ENCODE peak calls at places on chromosomes 3 and 15, in six cellular contexts. One of them, this sample, is unnamed.

GRCh38 chr3:56889131-56889530 is 87.4 kb upstream of the ARHGEF3 start:
- DNase-seq in Panc1: no peak
- DNase-seq in GM12891: no peak
- DNase-seq in K562: no peak
- DNase-seq in GM23338: no peak
- DNase-seq in transverse colon: no peak
- DNase-seq in this sample: no peak

GRCh38 chr3:178680489-178680888 is 144.3 kb downstream of the KCNMB2 start:
- DNase-seq in transverse colon: no peak
- DNase-seq in K562: peak
- DNase-seq in Panc1: no peak
- DNase-seq in GM23338: no peak
- DNase-seq in GM12891: no peak
- DNase-seq in this sample: no peak

GRCh38 chr15:64681424-64682024 is 93.9 kb downstream of the RBPMS2 start:
- DNase-seq in Panc1: peak
- DNase-seq in GM12891: peak
- DNase-seq in GM23338: peak
- DNase-seq in K562: peak
- DNase-seq in transverse colon: peak
- DNase-seq in this sample: no peak

GRCh38 chr3:184808021-184808420 is 3.9 kb upstream of the VPS8 start:
- DNase-seq in Panc1: no peak
- DNase-seq in transverse colon: no peak
- DNase-seq in GM12891: no peak
- DNase-seq in K562: no peak
- DNase-seq in GM23338: peak
- DNase-seq in this sample: no peak

GRCh38 chr3:194485471-194485875 is 1.3 kb downstream of the ATP13A3 start:
- DNase-seq in Panc1: no peak
- DNase-seq in K562: no peak
- DNase-seq in transverse colon: no peak
- DNase-seq in GM23338: no peak
- DNase-seq in GM12891: no peak
- DNase-seq in this sample: no peak

GRCh38 chr15:88802250-88802990 is 816 bp upstream of the ACAN start:
- DNase-seq in GM12891: no peak
- DNase-seq in K562: no peak
- DNase-seq in Panc1: no peak
- DNase-seq in GM23338: no peak
- DNase-seq in transverse colon: no peak
- DNase-seq in this sample: no peak

GRCh38 chr15:99857836-99858235 is 124.6 kb upstream of the LYSMD4 start:
- DNase-seq in transverse colon: no peak
- DNase-seq in Panc1: no peak
- DNase-seq in GM12891: no peak
- DNase-seq in K562: no peak
- DNase-seq in GM23338: no peak
- DNase-seq in this sample: no peak

GRCh38 chr15:40493089-40493840 is 22.5 kb downstream of the CHST14 start:
- DNase-seq in GM12891: no peak
- DNase-seq in Panc1: no peak
- DNase-seq in K562: no peak
- DNase-seq in transverse colon: no peak
- DNase-seq in GM23338: no peak
- DNase-seq in this sample: peak

GRCh38 chr15:63858881-63859280 is 25.1 kb upstream of the HERC1 start:
- DNase-seq in GM23338: no peak
- DNase-seq in Panc1: no peak
- DNase-seq in GM12891: no peak
- DNase-seq in K562: no peak
- DNase-seq in transverse colon: no peak
- DNase-seq in this sample: no peak

GRCh38 chr15:64987136-64987535 is 2.6 kb downstream of the SPG21 start:
- DNase-seq in K562: no peak
- DNase-seq in Panc1: no peak
- DNase-seq in transverse colon: no peak
- DNase-seq in GM12891: no peak
- DNase-seq in GM23338: no peak
- DNase-seq in this sample: no peak

GRCh38 chr3:197891-198491 is 1.4 kb downstream of the CHL1 start:
- DNase-seq in GM12891: peak
- DNase-seq in GM23338: peak
- DNase-seq in transverse colon: no peak
- DNase-seq in Panc1: no peak
- DNase-seq in K562: no peak
- DNase-seq in this sample: peak

GRCh38 chr3:8486945-8487344 is 14.7 kb upstream of the LMCD1 start:
- DNase-seq in K562: no peak
- DNase-seq in GM12891: no peak
- DNase-seq in Panc1: no peak
- DNase-seq in transverse colon: no peak
- DNase-seq in GM23338: no peak
- DNase-seq in this sample: no peak

GRCh38 chr3:107963581-107963980 is 127.2 kb downstream of the CD47 start:
- DNase-seq in transverse colon: no peak
- DNase-seq in GM23338: no peak
- DNase-seq in GM12891: no peak
- DNase-seq in K562: no peak
- DNase-seq in Panc1: no peak
- DNase-seq in this sample: no peak

GRCh38 chr3:160163259-160163878 is 61.9 kb upstream of the C3orf80 start:
- DNase-seq in K562: no peak
- DNase-seq in transverse colon: no peak
- DNase-seq in GM12891: no peak
- DNase-seq in Panc1: peak
- DNase-seq in GM23338: no peak
- DNase-seq in this sample: no peak

GRCh38 chr3:9500108-9501050 is 53.2 kb downstream of the LHFPL4 start:
- DNase-seq in GM23338: peak
- DNase-seq in GM12891: peak
- DNase-seq in Panc1: no peak
- DNase-seq in K562: peak
- DNase-seq in transverse colon: peak
- DNase-seq in this sample: peak

GRCh38 chr3:55097441-55097840 is 169.6 kb upstream of the LRTM1 start:
- DNase-seq in transverse colon: no peak
- DNase-seq in Panc1: no peak
- DNase-seq in GM23338: no peak
- DNase-seq in GM12891: no peak
- DNase-seq in K562: no peak
- DNase-seq in this sample: no peak

GRCh38 chr3:126156468-126156867 is 23.9 kb downstream of the ALDH1L1 start:
- DNase-seq in GM23338: peak
- DNase-seq in GM12891: no peak
- DNase-seq in transverse colon: no peak
- DNase-seq in Panc1: no peak
- DNase-seq in K562: peak
- DNase-seq in this sample: peak

GRCh38 chr15:62307551-62307950 is 142.5 kb upstream of the C2CD4B start:
- DNase-seq in transverse colon: no peak
- DNase-seq in GM12891: no peak
- DNase-seq in Panc1: no peak
- DNase-seq in GM23338: no peak
- DNase-seq in K562: no peak
- DNase-seq in this sample: no peak

GRCh38 chr3:66400381-66401156 is 100.3 kb downstream of the LRIG1 start:
- DNase-seq in K562: no peak
- DNase-seq in Panc1: no peak
- DNase-seq in GM23338: no peak
- DNase-seq in GM12891: no peak
- DNase-seq in transverse colon: no peak
- DNase-seq in this sample: no peak

GRCh38 chr3:13507791-13508339 is 27.8 kb downstream of the HDAC11 start:
- DNase-seq in K562: peak
- DNase-seq in Panc1: no peak
- DNase-seq in GM12891: no peak
- DNase-seq in GM23338: peak
- DNase-seq in transverse colon: no peak
- DNase-seq in this sample: no peak

GRCh38 chr15:57947781-57948180 is 117.7 kb downstream of the ALDH1A2 start:
- DNase-seq in GM12891: no peak
- DNase-seq in Panc1: no peak
- DNase-seq in GM23338: peak
- DNase-seq in transverse colon: no peak
- DNase-seq in K562: no peak
- DNase-seq in this sample: no peak

GRCh38 chr15:62649793-62650420 is 392.6 kb upstream of the TPM1 start:
- DNase-seq in K562: no peak
- DNase-seq in transverse colon: no peak
- DNase-seq in GM12891: peak
- DNase-seq in Panc1: no peak
- DNase-seq in GM23338: no peak
- DNase-seq in this sample: peak

GRCh38 chr3:194130807-194131589 is 5.0 kb upstream of the HES1 start:
- DNase-seq in GM23338: peak
- DNase-seq in GM12891: no peak
- DNase-seq in transverse colon: peak
- DNase-seq in Panc1: no peak
- DNase-seq in K562: no peak
- DNase-seq in this sample: no peak

GRCh38 chr3:11306815-11307589 is 34.8 kb downstream of the ATG7 start:
- DNase-seq in GM12891: no peak
- DNase-seq in K562: no peak
- DNase-seq in GM23338: no peak
- DNase-seq in transverse colon: no peak
- DNase-seq in Panc1: no peak
- DNase-seq in this sample: no peak

GRCh38 chr3:171488479-171488878 is 28.3 kb upstream of the TNIK start:
- DNase-seq in Panc1: no peak
- DNase-seq in GM23338: no peak
- DNase-seq in GM12891: no peak
- DNase-seq in transverse colon: no peak
- DNase-seq in K562: no peak
- DNase-seq in this sample: no peak

GRCh38 chr3:172847292-172847691 is 96.8 kb downstream of the ECT2 start:
- DNase-seq in GM12891: no peak
- DNase-seq in K562: no peak
- DNase-seq in transverse colon: no peak
- DNase-seq in Panc1: no peak
- DNase-seq in GM23338: no peak
- DNase-seq in this sample: no peak

GRCh38 chr3:172846706-172847105 is 96.2 kb downstream of the ECT2 start:
- DNase-seq in GM12891: no peak
- DNase-seq in K562: no peak
- DNase-seq in GM23338: no peak
- DNase-seq in Panc1: no peak
- DNase-seq in transverse colon: no peak
- DNase-seq in this sample: no peak

GRCh38 chr3:172853005-172853404 is 102.5 kb downstream of the ECT2 start:
- DNase-seq in GM23338: no peak
- DNase-seq in transverse colon: no peak
- DNase-seq in K562: no peak
- DNase-seq in GM12891: no peak
- DNase-seq in Panc1: no peak
- DNase-seq in this sample: no peak

GRCh38 chr3:172846103-172846561 is 95.6 kb downstream of the ECT2 start:
- DNase-seq in transverse colon: no peak
- DNase-seq in K562: no peak
- DNase-seq in GM12891: no peak
- DNase-seq in GM23338: no peak
- DNase-seq in Panc1: no peak
- DNase-seq in this sample: no peak

GRCh38 chr3:172848910-172849309 is 98.4 kb downstream of the ECT2 start:
- DNase-seq in GM12891: no peak
- DNase-seq in Panc1: no peak
- DNase-seq in transverse colon: no peak
- DNase-seq in K562: no peak
- DNase-seq in GM23338: no peak
- DNase-seq in this sample: no peak
- TF ChIP-seq POLR2AphosphoS5 in GM12891: no peak
- TF ChIP-seq POLR2AphosphoS5 in Panc1: no peak
- TF ChIP-seq POLR2AphosphoS5 in transverse colon: no peak
- TF ChIP-seq POLR2AphosphoS5 in K562: no peak
- TF ChIP-seq POLR2AphosphoS5 in GM23338: no peak
- TF ChIP-seq POLR2AphosphoS5 in this sample: no peak

GRCh38 chr3:186871403-186871924 is 29.0 kb downstream of the ADIPOQ start:
- DNase-seq in transverse colon: no peak
- DNase-seq in GM23338: no peak
- DNase-seq in GM12891: no peak
- DNase-seq in K562: no peak
- DNase-seq in Panc1: no peak
- DNase-seq in this sample: no peak
- TF ChIP-seq POLR2AphosphoS5 in transverse colon: no peak
- TF ChIP-seq POLR2AphosphoS5 in GM23338: no peak
- TF ChIP-seq POLR2AphosphoS5 in GM12891: no peak
- TF ChIP-seq POLR2AphosphoS5 in K562: peak
- TF ChIP-seq POLR2AphosphoS5 in Panc1: no peak
- TF ChIP-seq POLR2AphosphoS5 in this sample: no peak

GRCh38 chr15:100893964-100894295 is 14.3 kb downstream of the ALDH1A3 start:
- DNase-seq in GM12891: no peak
- DNase-seq in K562: no peak
- DNase-seq in GM23338: no peak
- DNase-seq in Panc1: no peak
- DNase-seq in transverse colon: no peak
- DNase-seq in this sample: no peak
- TF ChIP-seq POLR2AphosphoS5 in GM12891: no peak
- TF ChIP-seq POLR2AphosphoS5 in K562: no peak
- TF ChIP-seq POLR2AphosphoS5 in GM23338: no peak
- TF ChIP-seq POLR2AphosphoS5 in Panc1: no peak
- TF ChIP-seq POLR2AphosphoS5 in transverse colon: no peak
- TF ChIP-seq POLR2AphosphoS5 in this sample: no peak

DNA sequence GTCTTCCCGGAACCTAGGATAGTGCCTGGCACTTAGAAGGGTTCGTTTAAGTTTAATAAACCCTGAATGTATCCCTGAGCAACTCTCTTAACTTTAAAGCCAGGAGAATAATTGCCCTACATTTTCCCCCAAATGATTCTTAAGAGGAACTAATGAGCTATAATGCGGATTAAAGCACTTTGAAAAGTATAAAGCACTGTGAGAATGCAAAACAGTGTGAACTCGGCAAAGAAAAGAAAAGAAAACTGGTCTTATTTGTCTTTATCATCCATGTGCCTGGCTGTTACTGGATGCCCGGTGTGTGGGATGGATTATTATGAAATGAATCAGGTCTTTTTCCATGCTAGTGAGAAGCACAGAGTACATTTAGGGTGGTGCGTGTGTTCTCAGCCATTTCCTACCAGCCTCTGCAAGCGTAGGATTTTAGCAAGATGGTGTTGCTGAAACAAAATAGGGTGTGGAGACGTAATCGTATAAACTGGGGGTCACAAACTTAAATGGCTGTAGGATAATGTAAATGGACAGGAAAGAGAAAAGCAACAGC is 977 bp downstream of the KBTBD12 start:
- DNase-seq in transverse colon: no peak
- DNase-seq in Panc1: no peak
- DNase-seq in K562: no peak
- DNase-seq in GM12891: no peak
- DNase-seq in GM23338: no peak
- DNase-seq in this sample: no peak
- TF ChIP-seq POLR2AphosphoS5 in transverse colon: no peak
- TF ChIP-seq POLR2AphosphoS5 in Panc1: no peak
- TF ChIP-seq POLR2AphosphoS5 in K562: no peak
- TF ChIP-seq POLR2AphosphoS5 in GM12891: no peak
- TF ChIP-seq POLR2AphosphoS5 in GM23338: no peak
- TF ChIP-seq POLR2AphosphoS5 in this sample: no peak